ENCODE peak calls at places on chromosomes 6 and 20, in nine cellular contexts. One of them, this sample, is unnamed.

GRCh38 chr6:30685157-30685976 is 1.1 kb downstream of the PPP1R18 start:
- DNase-seq in AG10803: no peak
- DNase-seq in PC-9: no peak
- DNase-seq in colonic mucosa: no peak
- DNase-seq in thoracic aorta: no peak
- DNase-seq in osteoblast: peak
- DNase-seq in HCT116: no peak
- DNase-seq in GM12865: peak
- DNase-seq in fibroblast of pulmonary artery: peak
- DNase-seq in this sample: peak

GRCh38 chr6:122871079-122871478 is 82.0 kb downstream of the SMPDL3A start:
- DNase-seq in AG10803: no peak
- DNase-seq in PC-9: no peak
- DNase-seq in colonic mucosa: no peak
- DNase-seq in thoracic aorta: no peak
- DNase-seq in osteoblast: no peak
- DNase-seq in HCT116: no peak
- DNase-seq in GM12865: no peak
- DNase-seq in fibroblast of pulmonary artery: peak
- DNase-seq in this sample: peak

GRCh38 chr20:10006461-10006860 is 28.3 kb upstream of the ANKEF1 start:
- DNase-seq in AG10803: no peak
- DNase-seq in PC-9: no peak
- DNase-seq in colonic mucosa: no peak
- DNase-seq in thoracic aorta: no peak
- DNase-seq in osteoblast: no peak
- DNase-seq in HCT116: no peak
- DNase-seq in GM12865: no peak
- DNase-seq in fibroblast of pulmonary artery: no peak
- DNase-seq in this sample: peak

GRCh38 chr6:70668499-70668812 is 773 bp downstream of the SMAP1 start:
- DNase-seq in AG10803: peak
- DNase-seq in PC-9: peak
- DNase-seq in colonic mucosa: peak
- DNase-seq in thoracic aorta: no peak
- DNase-seq in osteoblast: no peak
- DNase-seq in HCT116: peak
- DNase-seq in GM12865: peak
- DNase-seq in fibroblast of pulmonary artery: peak
- DNase-seq in this sample: no peak

GRCh38 chr6:153031335-153031955 is 28.9 kb upstream of the MTRF1L start:
- DNase-seq in AG10803: peak
- DNase-seq in PC-9: no peak
- DNase-seq in colonic mucosa: no peak
- DNase-seq in thoracic aorta: no peak
- DNase-seq in osteoblast: no peak
- DNase-seq in HCT116: no peak
- DNase-seq in GM12865: no peak
- DNase-seq in fibroblast of pulmonary artery: peak
- DNase-seq in this sample: peak

GRCh38 chr20:3323398-3323797 is 84.1 kb downstream of the DNAAF9 start:
- DNase-seq in AG10803: no peak
- DNase-seq in PC-9: peak
- DNase-seq in colonic mucosa: no peak
- DNase-seq in thoracic aorta: no peak
- DNase-seq in osteoblast: no peak
- DNase-seq in HCT116: no peak
- DNase-seq in GM12865: no peak
- DNase-seq in fibroblast of pulmonary artery: no peak
- DNase-seq in this sample: peak

GRCh38 chr6:39225543-39225942 is 3.7 kb downstream of the KCNK5 start:
- DNase-seq in AG10803: no peak
- DNase-seq in PC-9: no peak
- DNase-seq in colonic mucosa: peak
- DNase-seq in thoracic aorta: no peak
- DNase-seq in osteoblast: no peak
- DNase-seq in HCT116: no peak
- DNase-seq in GM12865: no peak
- DNase-seq in fibroblast of pulmonary artery: no peak
- DNase-seq in this sample: no peak

GRCh38 chr6:84910881-84911607 is 146.6 kb upstream of the TBX18 start:
- DNase-seq in AG10803: no peak
- DNase-seq in PC-9: no peak
- DNase-seq in colonic mucosa: no peak
- DNase-seq in thoracic aorta: no peak
- DNase-seq in osteoblast: no peak
- DNase-seq in HCT116: no peak
- DNase-seq in GM12865: no peak
- DNase-seq in fibroblast of pulmonary artery: no peak
- DNase-seq in this sample: no peak

GRCh38 chr6:107102414-107102805 is 12.9 kb downstream of the BEND3 start:
- DNase-seq in AG10803: no peak
- DNase-seq in PC-9: no peak
- DNase-seq in colonic mucosa: no peak
- DNase-seq in thoracic aorta: no peak
- DNase-seq in osteoblast: no peak
- DNase-seq in HCT116: no peak
- DNase-seq in GM12865: no peak
- DNase-seq in fibroblast of pulmonary artery: no peak
- DNase-seq in this sample: no peak

DNA sequence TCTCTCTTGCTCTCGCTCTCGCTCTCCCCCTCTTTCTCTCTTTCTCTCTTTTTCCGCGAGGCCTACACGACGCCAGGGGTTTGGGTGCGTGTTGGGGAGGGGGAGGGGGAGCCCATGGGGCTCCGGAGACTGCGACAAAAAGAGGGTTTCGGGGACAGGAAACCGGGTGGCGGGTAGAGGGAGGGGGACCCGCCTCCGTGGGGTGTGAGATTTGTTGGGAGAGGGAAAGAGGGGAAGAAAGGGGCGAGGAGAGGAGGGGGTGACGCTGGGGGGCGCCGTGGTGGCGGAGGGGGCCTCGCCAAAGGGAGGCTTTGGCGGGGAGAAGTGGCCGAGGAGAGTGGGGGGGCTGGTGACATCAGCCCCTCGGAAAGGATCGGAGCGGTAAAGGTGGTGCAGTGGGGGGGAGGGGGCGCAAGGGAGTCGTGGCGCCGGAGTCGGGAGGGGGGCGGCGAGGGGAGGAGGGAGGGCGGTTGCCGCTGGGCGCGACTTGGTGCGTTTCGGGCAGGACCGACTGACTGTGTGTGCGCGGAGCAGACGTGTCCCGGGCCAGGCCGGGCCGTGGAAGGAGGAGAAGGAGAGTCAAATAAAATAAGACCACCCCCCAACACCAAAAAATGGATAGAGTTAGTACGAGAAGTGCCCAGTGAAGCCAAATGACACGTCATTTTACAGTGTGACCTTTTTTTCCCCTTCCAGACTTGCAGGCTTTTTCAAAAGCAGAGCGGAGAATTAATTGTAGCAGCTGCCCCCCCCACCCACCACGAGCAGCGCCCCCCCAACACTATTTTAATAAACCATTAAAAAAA is 39.8 kb downstream of the GNAS start:
- DNase-seq in AG10803: peak
- DNase-seq in PC-9: peak
- DNase-seq in colonic mucosa: peak
- DNase-seq in thoracic aorta: no peak
- DNase-seq in osteoblast: peak
- DNase-seq in HCT116: no peak
- DNase-seq in GM12865: peak
- DNase-seq in fibroblast of pulmonary artery: peak
- DNase-seq in this sample: peak
- TF ChIP-seq CTCF in AG10803: no peak
- TF ChIP-seq CTCF in PC-9: no peak
- TF ChIP-seq CTCF in colonic mucosa: no peak
- TF ChIP-seq CTCF in thoracic aorta: no peak
- TF ChIP-seq CTCF in osteoblast: no peak
- TF ChIP-seq CTCF in HCT116: no peak
- TF ChIP-seq CTCF in GM12865: no peak
- TF ChIP-seq CTCF in fibroblast of pulmonary artery: no peak
- TF ChIP-seq CTCF in this sample: no peak

GRCh38 chr20:20427202-20427864 is 59.4 kb downstream of the INSM1 start:
- DNase-seq in AG10803: no peak
- DNase-seq in PC-9: no peak
- DNase-seq in colonic mucosa: no peak
- DNase-seq in thoracic aorta: no peak
- DNase-seq in osteoblast: no peak
- DNase-seq in HCT116: no peak
- DNase-seq in GM12865: no peak
- DNase-seq in fibroblast of pulmonary artery: no peak
- DNase-seq in this sample: no peak

GRCh38 chr20:20426472-20426907 is 58.6 kb downstream of the INSM1 start:
- DNase-seq in AG10803: no peak
- DNase-seq in PC-9: no peak
- DNase-seq in colonic mucosa: no peak
- DNase-seq in thoracic aorta: no peak
- DNase-seq in osteoblast: no peak
- DNase-seq in HCT116: no peak
- DNase-seq in GM12865: no peak
- DNase-seq in fibroblast of pulmonary artery: no peak
- DNase-seq in this sample: no peak

GRCh38 chr20:20430066-20430465 is 62.2 kb downstream of the INSM1 start:
- DNase-seq in AG10803: no peak
- DNase-seq in PC-9: no peak
- DNase-seq in colonic mucosa: no peak
- DNase-seq in thoracic aorta: no peak
- DNase-seq in osteoblast: no peak
- DNase-seq in HCT116: no peak
- DNase-seq in GM12865: no peak
- DNase-seq in fibroblast of pulmonary artery: no peak
- DNase-seq in this sample: no peak

GRCh38 chr20:20423117-20423516 is 55.2 kb downstream of the INSM1 start:
- DNase-seq in AG10803: no peak
- DNase-seq in PC-9: no peak
- DNase-seq in colonic mucosa: no peak
- DNase-seq in thoracic aorta: no peak
- DNase-seq in osteoblast: no peak
- DNase-seq in HCT116: no peak
- DNase-seq in GM12865: no peak
- DNase-seq in fibroblast of pulmonary artery: no peak
- DNase-seq in this sample: no peak

GRCh38 chr20:20425785-20426471 is 58.0 kb downstream of the INSM1 start:
- DNase-seq in AG10803: no peak
- DNase-seq in PC-9: no peak
- DNase-seq in colonic mucosa: no peak
- DNase-seq in thoracic aorta: no peak
- DNase-seq in osteoblast: no peak
- DNase-seq in HCT116: no peak
- DNase-seq in GM12865: peak
- DNase-seq in fibroblast of pulmonary artery: no peak
- DNase-seq in this sample: no peak
- H3K4me3 ChIP-seq in AG10803: no peak
- H3K4me3 ChIP-seq in PC-9: no peak
- H3K4me3 ChIP-seq in colonic mucosa: no peak
- H3K4me3 ChIP-seq in thoracic aorta: no peak
- H3K4me3 ChIP-seq in osteoblast: no peak
- H3K4me3 ChIP-seq in HCT116: no peak
- H3K4me3 ChIP-seq in GM12865: no peak
- H3K4me3 ChIP-seq in fibroblast of pulmonary artery: no peak
- H3K4me3 ChIP-seq in this sample: no peak

GRCh38 chr20:63441777-63442493 is 30.5 kb downstream of the KCNQ2 start:
- DNase-seq in AG10803: peak
- DNase-seq in PC-9: peak
- DNase-seq in colonic mucosa: peak
- DNase-seq in thoracic aorta: no peak
- DNase-seq in osteoblast: peak
- DNase-seq in HCT116: peak
- DNase-seq in GM12865: peak
- DNase-seq in fibroblast of pulmonary artery: peak
- DNase-seq in this sample: peak
- TF ChIP-seq CTCF in AG10803: peak
- TF ChIP-seq CTCF in PC-9: peak
- TF ChIP-seq CTCF in colonic mucosa: no peak
- TF ChIP-seq CTCF in thoracic aorta: no peak
- TF ChIP-seq CTCF in osteoblast: peak
- TF ChIP-seq CTCF in HCT116: no peak
- TF ChIP-seq CTCF in GM12865: peak
- TF ChIP-seq CTCF in fibroblast of pulmonary artery: peak
- TF ChIP-seq CTCF in this sample: peak

GRCh38 chr20:38870733-38871559 is 55.3 kb upstream of the FAM83D start:
- DNase-seq in AG10803: no peak
- DNase-seq in PC-9: peak
- DNase-seq in colonic mucosa: peak
- DNase-seq in thoracic aorta: no peak
- DNase-seq in osteoblast: no peak
- DNase-seq in HCT116: peak
- DNase-seq in GM12865: peak
- DNase-seq in fibroblast of pulmonary artery: peak
- DNase-seq in this sample: peak
- H3K4me3 ChIP-seq in AG10803: no peak
- H3K4me3 ChIP-seq in PC-9: no peak
- H3K4me3 ChIP-seq in colonic mucosa: no peak
- H3K4me3 ChIP-seq in thoracic aorta: no peak
- H3K4me3 ChIP-seq in osteoblast: no peak
- H3K4me3 ChIP-seq in HCT116: no peak
- H3K4me3 ChIP-seq in GM12865: no peak
- H3K4me3 ChIP-seq in fibroblast of pulmonary artery: no peak
- H3K4me3 ChIP-seq in this sample: no peak

GRCh38 chr6:4756247-4756646 is 20.0 kb upstream of the CDYL start:
- DNase-seq in AG10803: no peak
- DNase-seq in PC-9: no peak
- DNase-seq in colonic mucosa: no peak
- DNase-seq in thoracic aorta: no peak
- DNase-seq in osteoblast: no peak
- DNase-seq in HCT116: no peak
- DNase-seq in GM12865: no peak
- DNase-seq in fibroblast of pulmonary artery: no peak
- DNase-seq in this sample: no peak

GRCh38 chr6:4752068-4752467 is 24.1 kb upstream of the CDYL start:
- DNase-seq in AG10803: no peak
- DNase-seq in PC-9: no peak
- DNase-seq in colonic mucosa: no peak
- DNase-seq in thoracic aorta: no peak
- DNase-seq in osteoblast: no peak
- DNase-seq in HCT116: no peak
- DNase-seq in GM12865: no peak
- DNase-seq in fibroblast of pulmonary artery: no peak
- DNase-seq in this sample: no peak
- TF ChIP-seq CTCF in AG10803: no peak
- TF ChIP-seq CTCF in PC-9: no peak
- TF ChIP-seq CTCF in colonic mucosa: no peak
- TF ChIP-seq CTCF in thoracic aorta: no peak
- TF ChIP-seq CTCF in osteoblast: no peak
- TF ChIP-seq CTCF in HCT116: no peak
- TF ChIP-seq CTCF in GM12865: no peak
- TF ChIP-seq CTCF in fibroblast of pulmonary artery: no peak
- TF ChIP-seq CTCF in this sample: no peak

GRCh38 chr6:147209762-147210449 is 5.7 kb downstream of the STXBP5 start:
- DNase-seq in AG10803: no peak
- DNase-seq in PC-9: no peak
- DNase-seq in colonic mucosa: no peak
- DNase-seq in thoracic aorta: no peak
- DNase-seq in osteoblast: no peak
- DNase-seq in HCT116: no peak
- DNase-seq in GM12865: no peak
- DNase-seq in fibroblast of pulmonary artery: no peak
- DNase-seq in this sample: no peak
- H3K4me3 ChIP-seq in AG10803: no peak
- H3K4me3 ChIP-seq in PC-9: no peak
- H3K4me3 ChIP-seq in colonic mucosa: no peak
- H3K4me3 ChIP-seq in thoracic aorta: no peak
- H3K4me3 ChIP-seq in osteoblast: no peak
- H3K4me3 ChIP-seq in HCT116: no peak
- H3K4me3 ChIP-seq in GM12865: no peak
- H3K4me3 ChIP-seq in fibroblast of pulmonary artery: no peak
- H3K4me3 ChIP-seq in this sample: no peak

This sample was measured in fibroblast of mammary gland.